ENCODE peak calls at places on chromosomes 11 and 22, in six cellular contexts. K is LHCN-M2, P is hepatic stellate cell, V is AML-193, E is RPMI8226, F is H7. Z is an unnamed sample.

GRCh38 chr11:117205211-117205818 is 6.1 kb downstream of the TAGLN start:
- DNase-seq in K (no peak), P (no peak), V (no peak), E (no peak), F (peak; percentile 60), Z (no peak)

GRCh38 chr22:38202437-38203089 is 769 bp downstream of the MAFF start:
- DNase-seq in K (peak; percentile 68), P (peak; percentile 76), V (no peak), E (peak; percentile 87), F (peak; percentile 83), Z (no peak)

GRCh38 chr11:73907191-73907590 is 30.4 kb downstream of the PAAF1 start:
- DNase-seq in K (peak; percentile 53), P (peak; percentile 55), V (peak; percentile 31), E (no peak), F (peak; percentile 49), Z (no peak)

GRCh38 chr11:7451952-7452507 is 33.3 kb upstream of the OLFML1 start:
- DNase-seq in K (no peak), P (no peak), V (no peak), E (no peak), F (no peak), Z (no peak)

GRCh38 chr11:17603056-17603825 is 56.2 kb downstream of the OTOG start:
- DNase-seq in K (no peak), P (no peak), V (no peak), E (no peak), F (no peak), Z (no peak)

GRCh38 chr11:27282141-27282590 is 80.8 kb downstream of the CCDC34 start:
- DNase-seq in K (peak; percentile 94), P (peak; percentile 55), V (no peak), E (no peak), F (no peak), Z (no peak)

GRCh38 chr11:76738618-76739220 is 44.4 kb upstream of the TSKU start:
- DNase-seq in K (no peak), P (no peak), V (no peak), E (no peak), F (no peak), Z (no peak)

GRCh38 chr11:23555085-23555484 is 694.8 kb upstream of the CCDC179 start:
- DNase-seq in K (peak; percentile 77), P (no peak), V (no peak), E (no peak), F (no peak), Z (no peak)

GRCh38 chr11:70025308-70025707 is 52.8 kb upstream of the ANO1 start:
- DNase-seq in K (no peak), P (no peak), V (no peak), E (no peak), F (no peak), Z (no peak)

GRCh38 chr11:63177872-63178271 is 33.9 kb upstream of the SLC22A24 start:
- DNase-seq in K (no peak), P (no peak), V (no peak), E (no peak), F (no peak), Z (no peak)

GRCh38 chr22:32106930-32107329 is 52.2 kb downstream of the C22orf42 start:
- DNase-seq in K (peak; percentile 5), P (no peak), V (peak; percentile 1), E (peak; percentile 23), F (peak; percentile 59), Z (peak; percentile 16)

GRCh38 chr11:125494601-125494986 is 1.5 kb downstream of the FEZ1 start:
- DNase-seq in K (no peak), P (peak; percentile 11), V (no peak), E (no peak), F (peak; percentile 46), Z (no peak)

GRCh38 chr11:14703731-14704130 is 60.1 kb downstream of the PDE3B start:
- DNase-seq in K (no peak), P (no peak), V (no peak), E (no peak), F (no peak), Z (no peak)

GRCh38 chr11:65043881-65044501 is 3.0 kb downstream of the SAC3D1 start:
- DNase-seq in K (no peak), P (no peak), V (peak; percentile 34), E (no peak), F (peak; percentile 49), Z (no peak)

GRCh38 chr22:29626497-29627195 is 23.2 kb downstream of the NF2 start:
- DNase-seq in K (peak; percentile 82), P (peak; percentile 44), V (peak; percentile 7), E (no peak), F (no peak), Z (no peak)

GRCh38 chr11:1844221-1845094 is 5.7 kb downstream of the TNNI2 start:
- DNase-seq in K (no peak), P (no peak), V (peak; percentile 61), E (no peak), F (no peak), Z (no peak)

GRCh38 chr11:61609970-61610347 is 29.1 kb upstream of the SYT7 start:
- DNase-seq in K (no peak), P (peak; percentile 65), V (no peak), E (peak; percentile 64), F (peak; percentile 89), Z (no peak)

GRCh38 chr11:60945295-60945667 is 6.7 kb downstream of the SLC15A3 start:
- DNase-seq in K (no peak), P (no peak), V (no peak), E (no peak), F (no peak), Z (no peak)

GRCh38 chr11:74004694-74005615 is 3.9 kb downstream of the UCP3 start:
- DNase-seq in K (no peak), P (no peak), V (no peak), E (no peak), F (peak; percentile 55), Z (peak; percentile 95)

GRCh38 chr11:118911880-118912741 is 13.6 kb downstream of the BCL9L start:
- DNase-seq in K (peak; percentile 87), P (peak; percentile 84), V (no peak), E (no peak), F (peak; percentile 82), Z (no peak)

GRCh38 chr11:73784080-73784634 is 3.5 kb upstream of the MRPL48 start:
- DNase-seq in K (no peak), P (no peak), V (no peak), E (no peak), F (peak; percentile 60), Z (no peak)

GRCh38 chr11:19723572-19724342 is 11.1 kb downstream of the NAV2 start:
- DNase-seq in K (peak; percentile 82), P (no peak), V (no peak), E (no peak), F (no peak), Z (peak; percentile 46)

GRCh38 chr11:117223741-117224685 is 7.9 kb downstream of the PCSK7 start:
- DNase-seq in K (no peak), P (no peak), V (no peak), E (no peak), F (no peak), Z (no peak)

GRCh38 chr11:126336646-126337045 is 18.8 kb upstream of the ST3GAL4 start:
- DNase-seq in K (no peak), P (no peak), V (no peak), E (no peak), F (peak; percentile 61), Z (no peak)

GRCh38 chr22:47695176-47695575 is 932.7 kb downstream of the TBC1D22A start:
- DNase-seq in K (no peak), P (no peak), V (no peak), E (no peak), F (no peak), Z (no peak)

GRCh38 chr11:17585911-17586695 is 39.0 kb downstream of the OTOG start:
- DNase-seq in K (no peak), P (no peak), V (no peak), E (no peak), F (no peak), Z (no peak)

GRCh38 chr11:86523738-86524602 is 148.4 kb downstream of the ME3 start:
- DNase-seq in K (peak; percentile 96), P (peak; percentile 81), V (no peak), E (no peak), F (no peak), Z (no peak)

GRCh38 chr11:81207421-81208054 is 1526.1 kb downstream of the FAM181B start:
- DNase-seq in K (no peak), P (no peak), V (no peak), E (no peak), F (no peak), Z (no peak)

GRCh38 chr22:37533995-37534394 is 14.8 kb upstream of the CARD10 start:
- DNase-seq in K (peak; percentile 91), P (no peak), V (peak; percentile 44), E (peak; percentile 38), F (no peak), Z (no peak)

Z was measured in Jurkat, Clone E6-1.